ENCODE peak calls at places on chromosomes 7 and 10, in nine cellular contexts. D is IMR-90, F is A549, Z is suprapubic skin, U is tibial nerve, M is ovary, P is vagina, E is endothelial cell of umbilical vein, Y is NB4. H is an unnamed sample.
A peak's percentile ranks its signal among the peaks of the same experiment; 100 is the strongest.

GRCh38 chr10:34890931-34891330 is 75.8 kb upstream of the PARD3 start:
- DNase-seq in D (no peak), F (no peak), Z (no peak), U (no peak), M (no peak), P (no peak), E (peak; percentile 30), Y (no peak), H (no peak)

GRCh38 chr10:17793823-17794759 is 15.1 kb upstream of the MRC1 start:
- DNase-seq in D (no peak), F (peak; percentile 33), Z (no peak), U (no peak), M (no peak), P (no peak), E (no peak), Y (no peak), H (no peak)

GRCh38 chr10:76172020-76172419 is 740.6 kb downstream of the LRMDA start:
- DNase-seq in D (no peak), F (no peak), Z (no peak), U (no peak), M (no peak), P (no peak), E (no peak), Y (no peak), H (no peak)

GRCh38 chr10:11225935-11226334 is 208.3 kb downstream of the CELF2 start:
- DNase-seq in D (no peak), F (no peak), Z (no peak), U (no peak), M (no peak), P (no peak), E (no peak), Y (peak; percentile 86), H (no peak)

GRCh38 chr10:103688451-103688850 is 166.9 kb downstream of the SH3PXD2A start:
- DNase-seq in D (no peak), F (no peak), Z (no peak), U (no peak), M (no peak), P (no peak), E (no peak), Y (no peak), H (no peak)

GRCh38 chr10:8498881-8499280 is 444.4 kb downstream of the GATA3 start:
- DNase-seq in D (no peak), F (no peak), Z (no peak), U (no peak), M (no peak), P (no peak), E (no peak), Y (no peak), H (no peak)

GRCh38 chr7:17497549-17498193 is 199.2 kb downstream of the AHR start:
- DNase-seq in D (no peak), F (no peak), Z (no peak), U (no peak), M (no peak), P (no peak), E (no peak), Y (no peak), H (no peak)

GRCh38 chr7:105106473-105106872 is 92.5 kb downstream of the KMT2E start:
- DNase-seq in D (no peak), F (no peak), Z (no peak), U (no peak), M (no peak), P (no peak), E (no peak), Y (no peak), H (no peak)

GRCh38 chr10:61136151-61136550 is 192.2 kb upstream of the RHOBTB1 start:
- DNase-seq in D (peak; percentile 21), F (no peak), Z (no peak), U (no peak), M (no peak), P (no peak), E (peak; percentile 88), Y (no peak), H (peak; percentile 1)

GRCh38 chr7:136074840-136075239 is 97.7 kb upstream of the MTPN start:
- DNase-seq in D (no peak), F (no peak), Z (no peak), U (no peak), M (no peak), P (no peak), E (peak; percentile 4), Y (no peak), H (no peak)

GRCh38 chr7:28841766-28842165 is 116.4 kb downstream of the TRIL start:
- DNase-seq in D (no peak), F (no peak), Z (no peak), U (no peak), M (no peak), P (no peak), E (no peak), Y (no peak), H (no peak)

GRCh38 chr7:90006988-90007387 is 147.3 kb upstream of the STEAP1 start:
- DNase-seq in D (no peak), F (no peak), Z (no peak), U (no peak), M (no peak), P (no peak), E (no peak), Y (no peak), H (no peak)

GRCh38 chr7:79495544-79496272 is 42.2 kb upstream of the MAGI2 start:
- DNase-seq in D (peak; percentile 89), F (no peak), Z (no peak), U (no peak), M (no peak), P (no peak), E (no peak), Y (no peak), H (no peak)

GRCh38 chr10:103722632-103723031 is 132.7 kb downstream of the SH3PXD2A start:
- DNase-seq in D (no peak), F (no peak), Z (no peak), U (no peak), M (no peak), P (no peak), E (no peak), Y (no peak), H (no peak)

GRCh38 chr7:70583965-70584883 is 547.7 kb upstream of the GALNT17 start:
- DNase-seq in D (no peak), F (no peak), Z (no peak), U (no peak), M (no peak), P (no peak), E (no peak), Y (no peak), H (no peak)

GRCh38 chr10:132356621-132357195 is 24.7 kb downstream of the LRRC27 start:
- DNase-seq in D (no peak), F (no peak), Z (peak; percentile 50), U (no peak), M (no peak), P (no peak), E (no peak), Y (no peak), H (no peak)

GRCh38 chr10:13100349-13101294 is 659 bp downstream of the OPTN start:
- DNase-seq in D (peak; percentile 31), F (peak; percentile 45), Z (no peak), U (no peak), M (peak; percentile 44), P (no peak), E (peak; percentile 53), Y (no peak), H (peak; percentile 14)

GRCh38 chr10:13104697-13105096 is 4.7 kb downstream of the OPTN start:
- DNase-seq in D (no peak), F (no peak), Z (no peak), U (no peak), M (no peak), P (no peak), E (no peak), Y (no peak), H (no peak)

GRCh38 chr10:13099666-13100348 is at the start of gene OPTN:
- DNase-seq in D (peak; percentile 83), F (peak; percentile 83), Z (peak; percentile 90), U (peak; percentile 82), M (peak; percentile 84), P (no peak), E (peak; percentile 88), Y (peak; percentile 56), H (peak; percentile 74)

GRCh38 chr10:13103554-13103953 is 3.6 kb downstream of the OPTN start:
- DNase-seq in D (no peak), F (no peak), Z (no peak), U (no peak), M (no peak), P (no peak), E (no peak), Y (no peak), H (no peak)

GRCh38 chr10:13102002-13102794 is 2.2 kb downstream of the OPTN start:
- DNase-seq in D (peak; percentile 26), F (no peak), Z (no peak), U (no peak), M (no peak), P (no peak), E (no peak), Y (no peak), H (no peak)
- TF ChIP-seq POLR2A in D (no peak), F (no peak), Z (no peak), U (no peak), M (no peak), P (no peak), E (no peak), Y (no peak), H (no peak)

GRCh38 chr7:144835668-144836544 is at the start of gene TPK1:
- DNase-seq in D (peak; percentile 66), F (peak; percentile 87), Z (peak; percentile 93), U (peak; percentile 77), M (peak; percentile 92), P (no peak), E (peak; percentile 97), Y (peak; percentile 99), H (peak; percentile 82)
- TF ChIP-seq POLR2A in D (no peak), F (peak; percentile 84), Z (peak; percentile 44), U (peak; percentile 88), M (peak; percentile 65), P (peak; percentile 81), E (peak; percentile 82), Y (peak; percentile 74), H (peak; percentile 85)

DNA sequence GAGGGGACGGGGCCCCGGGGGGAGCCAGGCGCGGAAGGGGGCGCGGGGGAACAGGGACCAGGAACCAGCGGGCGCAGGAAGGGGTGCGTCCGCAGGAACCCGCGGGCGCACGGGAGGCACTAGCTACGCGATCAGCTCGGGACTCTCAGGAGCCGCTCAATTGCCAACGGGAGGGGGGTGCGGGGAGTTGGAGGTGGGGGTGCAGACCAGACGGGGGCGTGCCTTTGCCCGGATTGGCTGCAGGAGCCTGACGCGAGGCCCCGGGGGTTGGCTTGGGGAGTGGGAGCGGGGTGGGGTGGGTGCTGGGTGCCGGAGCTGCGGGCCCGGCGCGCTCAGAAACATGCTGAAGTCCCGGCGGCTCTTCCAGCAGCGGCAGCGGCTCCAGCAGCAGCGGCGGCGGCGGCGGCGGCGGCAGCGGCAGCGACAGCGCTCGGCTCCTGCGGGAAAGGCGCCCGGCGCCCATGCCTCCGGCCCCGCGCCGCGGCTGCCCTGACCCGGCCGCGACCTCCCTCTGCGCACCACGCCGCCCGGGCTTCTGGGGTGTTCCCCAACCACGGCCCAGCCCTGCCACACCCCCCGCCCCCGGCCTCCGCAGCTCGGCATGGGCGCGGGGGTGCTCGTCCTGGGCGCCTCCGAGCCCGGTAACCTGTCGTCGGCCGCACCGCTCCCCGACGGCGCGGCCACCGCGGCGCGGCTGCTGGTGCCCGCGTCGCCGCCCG is at the start of gene ADRB1:
- DNase-seq in D (peak; percentile 5), F (peak; percentile 86), Z (peak; percentile 94), U (peak; percentile 52), M (no peak), P (no peak), E (peak; percentile 61), Y (peak; percentile 98), H (peak; percentile 89)
- TF ChIP-seq POLR2A in D (no peak), F (peak; percentile 55), Z (no peak), U (peak; percentile 20), M (no peak), P (no peak), E (no peak), Y (peak; percentile 67), H (peak; percentile 71)

GRCh38 chr10:94545277-94546057 is at the start of gene HELLS:
- DNase-seq in D (peak; percentile 82), F (peak; percentile 92), Z (peak; percentile 86), U (peak; percentile 62), M (peak; percentile 86), P (no peak), E (peak; percentile 90), Y (peak; percentile 88), H (peak; percentile 76)
- TF ChIP-seq POLR2A in D (peak; percentile 75), F (peak; percentile 48), Z (no peak), U (no peak), M (no peak), P (no peak), E (no peak), Y (peak; percentile 78), H (peak; percentile 66)

H was measured in H54.